ENCODE peak calls at places on chromosomes 5 and 9, in five cellular contexts. H is fibroblast of pulmonary artery; Y is activated CD8-positive, alpha-beta memory T cell treated with anti-CD3 and anti-CD28 coated beads for 24 hours; X is MCF 10A; O is activated B cell treated with CpG ODN at 0.5 μM for 24 hours. J is an unnamed sample.

GRCh38 chr5:180599981-180600553 is 8.8 kb upstream of the SCGB3A1 start:
- DNase-seq in Y (no peak), H (no peak), O (peak; percentile 9), X (no peak), J (no peak)

GRCh38 chr5:14922456-14922855 is 50.9 kb upstream of the ANKH start:
- DNase-seq in X (no peak), O (no peak), H (no peak), Y (no peak), J (no peak)

GRCh38 chr5:57221049-57221568 is 47.2 kb downstream of the GPBP1 start:
- DNase-seq in X (peak; percentile 70), H (peak; percentile 80), Y (no peak), O (no peak), J (peak; percentile 72)

GRCh38 chr5:81842795-81843377 is 92.0 kb upstream of the SSBP2 start:
- DNase-seq in H (no peak), X (peak; percentile 49), O (no peak), Y (no peak), J (peak; percentile 70)

GRCh38 chr5:172505403-172505759 is 51.1 kb upstream of the SH3PXD2B start:
- DNase-seq in H (no peak), O (no peak), Y (peak; percentile 19), X (no peak), J (no peak)

GRCh38 chr9:131609116-131609830 is 64.0 kb downstream of the PRRT1B start:
- DNase-seq in Y (no peak), O (no peak), H (peak; percentile 48), X (peak; percentile 39), J (no peak)

GRCh38 chr5:169651526-169651925 is 14.5 kb downstream of the DOCK2 start:
- DNase-seq in H (peak; percentile 42), X (peak; percentile 32), Y (no peak), O (no peak), J (no peak)

GRCh38 chr5:98905857-98906688 is 22.7 kb downstream of the CHD1 start:
- DNase-seq in X (peak; percentile 60), O (no peak), Y (no peak), H (peak; percentile 73), J (peak; percentile 63)

GRCh38 chr5:60382761-60383160 is 317.2 kb downstream of the DEPDC1B start:
- DNase-seq in Y (no peak), X (peak; percentile 35), O (no peak), H (peak; percentile 55), J (peak; percentile 47)

GRCh38 chr9:127396808-127397721 is at the start of gene SLC2A8:
- DNase-seq in X (peak; percentile 100), O (peak; percentile 93), Y (peak; percentile 93), H (peak; percentile 98), J (peak; percentile 100)

GRCh38 chr5:746258-746761 is 38.2 kb downstream of the ZDHHC11B start:
- DNase-seq in H (no peak), Y (no peak), X (no peak), O (no peak), J (no peak)

GRCh38 chr9:127753556-127753955 is 18.5 kb upstream of the TOR2A start:
- DNase-seq in X (no peak), O (no peak), Y (no peak), H (no peak), J (no peak)

GRCh38 chr5:105924366-105924765 is 1746.4 kb downstream of the EFNA5 start:
- DNase-seq in X (peak; percentile 8), O (no peak), Y (no peak), H (peak; percentile 34), J (no peak)

GRCh38 chr9:122134822-122135528 is 24.6 kb downstream of the NDUFA8 start:
- DNase-seq in Y (no peak), O (no peak), X (no peak), H (peak; percentile 33), J (no peak)

GRCh38 chr5:141845371-141845821 is 32.8 kb downstream of the PCDH1 start:
- DNase-seq in X (no peak), O (no peak), H (no peak), Y (no peak), J (peak; percentile 51)

GRCh38 chr5:116571568-116572321 is 2.9 kb downstream of the SEMA6A start:
- DNase-seq in Y (no peak), X (no peak), H (no peak), O (no peak), J (peak; percentile 76)

GRCh38 chr5:61881821-61882220 is 424.2 kb upstream of the KIF2A start:
- DNase-seq in O (no peak), X (peak; percentile 51), H (no peak), Y (no peak), J (no peak)

GRCh38 chr9:97510797-97511761 is 9.6 kb downstream of the TMOD1 start:
- DNase-seq in X (peak; percentile 67), H (peak; percentile 57), Y (no peak), O (no peak), J (peak; percentile 71)

GRCh38 chr5:158990979-158991378 is 108.7 kb downstream of the EBF1 start:
- DNase-seq in O (no peak), X (no peak), H (no peak), Y (no peak), J (no peak)